ENCODE peak calls at places on chromosomes 16 and 17, in six cellular contexts. J is A549, B is adrenal gland, S is H1, F is IMR-90, W is esophagus muscularis mucosa. O is an unnamed sample.

GRCh38 chr17:79338589-79338988 is 264.0 kb downstream of the ENGASE start:
- DNase-seq in J (peak), B (no peak), S (no peak), F (peak), W (no peak), O (no peak)

GRCh38 chr16:17312100-17312732 is 158.5 kb downstream of the XYLT1 start:
- DNase-seq in J (no peak), B (peak), S (no peak), F (no peak), W (no peak), O (peak)

GRCh38 chr16:379183-379960 is 2.4 kb downstream of the PGAP6 start:
- DNase-seq in J (no peak), B (no peak), S (peak), F (no peak), W (no peak), O (peak)

GRCh38 chr17:416293-417206 is 63.9 kb upstream of the RPH3AL start:
- DNase-seq in J (no peak), B (no peak), S (no peak), F (no peak), W (no peak), O (no peak)

GRCh38 chr17:60741031-60741430 is 63.4 kb downstream of the BCAS3 start:
- DNase-seq in J (no peak), B (no peak), S (no peak), F (no peak), W (no peak), O (no peak)

GRCh38 chr16:54957403-54957802 is 26.7 kb downstream of the IRX5 start:
- DNase-seq in J (peak), B (no peak), S (peak), F (no peak), W (no peak), O (no peak)

GRCh38 chr16:56349086-56349415 is 76.3 kb downstream of the AMFR start:
- DNase-seq in J (no peak), B (no peak), S (no peak), F (no peak), W (no peak), O (no peak)

GRCh38 chr16:80231118-80231515 is 309.7 kb upstream of the DYNLRB2 start:
- DNase-seq in J (no peak), B (no peak), S (no peak), F (peak), W (no peak), O (no peak)

GRCh38 chr16:4272114-4272954 is 489 bp downstream of the TFAP4 start:
- DNase-seq in J (peak), B (peak), S (peak), F (no peak), W (no peak), O (no peak)

GRCh38 chr16:28200661-28201060 is 11.1 kb downstream of the XPO6 start:
- DNase-seq in J (no peak), B (no peak), S (no peak), F (no peak), W (no peak), O (no peak)

GRCh38 chr17:47866941-47867340 is 16.0 kb upstream of the SP6 start:
- DNase-seq in J (no peak), B (no peak), S (no peak), F (no peak), W (no peak), O (no peak)

GRCh38 chr16:3289998-3290673 is 6.8 kb downstream of the ZNF263 start:
- DNase-seq in J (peak), B (no peak), S (no peak), F (no peak), W (no peak), O (no peak)

GRCh38 chr16:81453091-81453728 is 8.6 kb downstream of the CMIP start:
- DNase-seq in J (no peak), B (no peak), S (no peak), F (no peak), W (no peak), O (no peak)

GRCh38 chr17:50151937-50152547 is 1.6 kb upstream of the PPP1R9B start:
- DNase-seq in J (peak), B (peak), S (peak), F (peak), W (no peak), O (peak)

GRCh38 chr17:79835953-79836951 is 3.0 kb downstream of the CBX4 start:
- DNase-seq in J (peak), B (peak), S (peak), F (peak), W (no peak), O (peak)

GRCh38 chr16:1781758-1782407 is 488 bp downstream of the SPSB3 start:
- DNase-seq in J (no peak), B (peak), S (peak), F (peak), W (no peak), O (no peak)

GRCh38 chr17:66339563-66339962 is 37.1 kb downstream of the PRKCA start:
- DNase-seq in J (no peak), B (no peak), S (no peak), F (no peak), W (no peak), O (no peak)

GRCh38 chr17:80990921-80991644 is 558 bp upstream of the CHMP6 start:
- DNase-seq in J (no peak), B (no peak), S (no peak), F (no peak), W (no peak), O (no peak)

GRCh38 chr16:8026450-8026849 is 563.9 kb downstream of the TMEM114 start:
- DNase-seq in J (no peak), B (no peak), S (peak), F (no peak), W (no peak), O (no peak)

GRCh38 chr17:15273141-15273793 is 8.1 kb upstream of the PMP22 start:
- DNase-seq in J (peak), B (no peak), S (no peak), F (peak), W (no peak), O (no peak)

GRCh38 chr16:88754109-88754911 is 30.7 kb downstream of the PIEZO1 start:
- DNase-seq in J (no peak), B (no peak), S (no peak), F (no peak), W (no peak), O (no peak)

GRCh38 chr16:3873482-3874173 is 6.9 kb downstream of the CREBBP start:
- DNase-seq in J (no peak), B (no peak), S (no peak), F (peak), W (no peak), O (no peak)

GRCh38 chr17:80663783-80664206 is 119.2 kb downstream of the RPTOR start:
- DNase-seq in J (no peak), B (peak), S (no peak), F (peak), W (no peak), O (no peak)

GRCh38 chr17:60167095-60167741 is 17.4 kb downstream of the CA4 start:
- DNase-seq in J (no peak), B (peak), S (no peak), F (no peak), W (no peak), O (no peak)

GRCh38 chr17:57988301-57989010 is 402 bp upstream of the VEZF1 start:
- DNase-seq in J (peak), B (peak), S (peak), F (peak), W (peak), O (peak)
- TF ChIP-seq POLR2A in J (no peak), B (peak), S (peak), F (peak), W (no peak), O (no peak)

GRCh38 chr17:51702963-51703362 is 442.6 kb downstream of the UTP18 start:
- DNase-seq in J (no peak), B (no peak), S (no peak), F (no peak), W (no peak), O (no peak)

GRCh38 chr17:51706098-51706497 is 445.8 kb downstream of the UTP18 start:
- DNase-seq in J (no peak), B (no peak), S (no peak), F (no peak), W (no peak), O (no peak)

GRCh38 chr17:51701501-51701900 is 441.2 kb downstream of the UTP18 start:
- DNase-seq in J (no peak), B (no peak), S (no peak), F (no peak), W (no peak), O (no peak)

GRCh38 chr17:51700011-51700760 is 439.8 kb downstream of the UTP18 start:
- DNase-seq in J (no peak), B (no peak), S (no peak), F (no peak), W (no peak), O (no peak)

GRCh38 chr17:51703364-51704341 is 443.3 kb downstream of the UTP18 start:
- DNase-seq in J (no peak), B (peak), S (no peak), F (no peak), W (no peak), O (peak)
- TF ChIP-seq POLR2A in J (no peak), B (no peak), S (no peak), F (no peak), W (no peak), O (no peak)

DNA sequence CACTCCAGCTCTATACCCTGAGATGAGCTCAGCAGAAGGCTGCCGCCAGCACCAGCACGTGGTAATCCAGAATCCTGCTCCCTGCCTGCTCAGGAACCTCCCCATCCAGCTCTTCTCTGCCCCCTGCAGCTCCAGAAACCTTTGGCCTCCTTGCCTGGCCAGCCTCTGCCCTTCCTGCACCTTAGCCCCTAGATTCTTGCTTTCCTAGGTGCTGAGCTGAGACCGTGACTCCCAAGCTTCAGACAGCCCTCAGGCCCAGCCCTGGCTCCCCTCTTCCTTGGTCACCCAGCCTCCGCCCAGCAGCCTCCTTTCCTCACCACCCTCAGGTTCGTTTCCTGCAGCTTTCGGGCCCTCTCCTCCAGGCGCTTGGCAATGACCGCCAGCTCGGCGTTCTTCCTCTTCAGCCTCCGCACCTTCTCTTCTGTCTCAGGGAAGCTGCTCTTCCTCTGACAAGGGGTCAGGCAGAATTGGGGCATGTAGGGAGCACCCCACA is 2.6 kb downstream of the TSPOAP1 start:
- DNase-seq in J (peak), B (no peak), S (no peak), F (no peak), W (no peak), O (no peak)
- TF ChIP-seq POLR2A in J (no peak), B (no peak), S (no peak), F (no peak), W (no peak), O (no peak)

DNA sequence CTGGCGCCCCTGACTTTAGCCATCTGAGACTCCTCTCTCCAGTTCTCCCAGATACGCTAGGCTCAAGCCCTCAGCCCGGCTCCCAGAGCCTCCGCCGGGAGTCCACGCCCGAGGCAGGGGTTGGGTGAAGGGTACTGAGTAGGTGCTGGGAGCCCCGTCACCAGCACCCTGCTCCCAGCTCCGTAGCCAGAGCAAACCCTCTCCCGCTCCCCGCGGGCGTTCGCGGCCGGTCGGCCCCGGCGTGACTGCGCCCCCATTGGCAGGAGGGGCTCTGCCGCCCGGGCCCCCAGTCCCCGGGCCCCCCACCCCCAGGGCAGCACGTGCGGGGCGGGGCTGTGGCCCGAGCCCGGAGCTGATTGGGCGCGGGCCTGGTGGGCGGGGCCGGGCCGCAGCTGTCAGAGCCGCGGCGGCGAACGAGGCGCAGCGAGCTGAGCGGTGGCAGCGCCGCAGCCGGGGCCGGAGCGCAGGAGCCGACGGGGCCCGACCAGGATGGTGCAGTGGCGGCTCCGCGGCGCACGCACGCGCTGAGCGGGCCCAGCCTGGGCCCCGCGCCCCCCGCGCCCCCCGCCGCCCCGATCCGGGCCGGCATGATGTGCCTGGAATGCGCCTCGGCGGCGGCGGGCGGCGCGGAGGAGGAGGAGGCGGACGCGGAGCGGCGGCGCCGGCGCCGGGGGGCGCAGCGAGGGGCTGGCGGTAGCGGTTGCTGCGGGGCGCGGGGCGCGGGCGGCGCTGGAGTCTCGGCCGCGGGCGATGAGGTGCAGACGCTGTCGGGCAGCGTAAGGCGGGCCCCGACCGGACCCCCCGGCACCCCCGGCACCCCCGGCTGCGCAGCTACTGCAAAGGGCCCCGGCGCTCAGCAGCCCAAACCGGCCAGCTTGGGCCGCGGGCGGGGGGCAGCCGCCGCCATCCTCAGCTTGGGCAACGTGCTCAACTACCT is at the start of gene SPNS2:
- DNase-seq in J (peak), B (peak), S (peak), F (peak), W (no peak), O (no peak)
- TF ChIP-seq POLR2A in J (no peak), B (peak), S (no peak), F (no peak), W (no peak), O (no peak)

DNA sequence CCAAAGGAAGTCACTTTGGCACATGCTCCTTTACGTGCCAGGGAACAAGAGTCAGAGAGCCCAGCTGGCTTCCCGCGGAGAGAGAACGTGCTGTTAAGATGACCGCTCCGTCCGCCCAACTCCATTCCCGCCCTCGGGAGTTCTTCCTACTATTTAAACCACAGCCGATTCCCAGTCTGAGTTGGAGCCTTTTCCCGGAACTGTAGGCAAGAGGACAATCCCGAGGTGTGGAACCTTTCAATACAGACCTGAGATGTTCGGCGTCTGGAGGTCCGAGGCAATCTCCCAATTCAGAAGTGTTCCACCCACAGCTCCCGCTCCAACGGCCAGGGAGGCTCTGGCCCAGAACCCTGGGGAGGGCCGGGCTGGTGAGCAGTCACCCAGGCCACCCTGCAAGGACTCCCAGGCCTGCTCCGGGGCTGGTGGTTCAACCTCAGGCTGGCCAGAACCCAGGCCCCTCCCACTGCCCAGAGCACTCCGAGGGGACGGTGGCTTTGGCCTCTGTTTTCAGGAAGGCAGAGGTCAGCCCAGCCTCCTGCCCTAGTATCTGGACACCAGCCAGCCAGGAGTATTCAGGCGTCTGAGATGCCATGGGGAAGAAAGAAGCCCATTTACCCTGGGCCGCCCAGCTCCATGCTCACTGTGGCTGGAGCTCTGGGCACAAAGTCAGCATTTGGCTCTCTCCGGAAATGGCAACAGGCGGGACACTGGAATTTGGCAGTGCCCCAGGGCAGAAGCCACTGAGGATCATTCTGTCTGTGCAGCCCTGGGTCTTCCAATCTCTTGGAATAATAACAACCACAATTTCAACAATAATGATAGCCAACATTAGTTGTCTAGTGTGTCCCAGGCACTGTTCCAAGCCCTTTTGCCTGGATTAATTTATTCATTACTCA is 21.4 kb downstream of the EMP2 start:
- DNase-seq in J (no peak), B (peak), S (no peak), F (no peak), W (no peak), O (peak)
- TF ChIP-seq POLR2A in J (no peak), B (no peak), S (no peak), F (no peak), W (no peak), O (no peak)

GRCh38 chr17:42517516-42517915 is 18.5 kb upstream of the NAGLU start:
- DNase-seq in J (peak), B (peak), S (peak), F (peak), W (peak), O (peak)

GRCh38 chr17:42520540-42520951 is 15.5 kb upstream of the NAGLU start:
- DNase-seq in J (no peak), B (peak), S (peak), F (no peak), W (no peak), O (no peak)

GRCh38 chr17:42518046-42518754 is 17.8 kb upstream of the NAGLU start:
- DNase-seq in J (peak), B (peak), S (no peak), F (peak), W (peak), O (peak)

GRCh38 chr17:42519546-42520444 is 16.2 kb upstream of the NAGLU start:
- DNase-seq in J (peak), B (peak), S (peak), F (peak), W (peak), O (peak)

DNA sequence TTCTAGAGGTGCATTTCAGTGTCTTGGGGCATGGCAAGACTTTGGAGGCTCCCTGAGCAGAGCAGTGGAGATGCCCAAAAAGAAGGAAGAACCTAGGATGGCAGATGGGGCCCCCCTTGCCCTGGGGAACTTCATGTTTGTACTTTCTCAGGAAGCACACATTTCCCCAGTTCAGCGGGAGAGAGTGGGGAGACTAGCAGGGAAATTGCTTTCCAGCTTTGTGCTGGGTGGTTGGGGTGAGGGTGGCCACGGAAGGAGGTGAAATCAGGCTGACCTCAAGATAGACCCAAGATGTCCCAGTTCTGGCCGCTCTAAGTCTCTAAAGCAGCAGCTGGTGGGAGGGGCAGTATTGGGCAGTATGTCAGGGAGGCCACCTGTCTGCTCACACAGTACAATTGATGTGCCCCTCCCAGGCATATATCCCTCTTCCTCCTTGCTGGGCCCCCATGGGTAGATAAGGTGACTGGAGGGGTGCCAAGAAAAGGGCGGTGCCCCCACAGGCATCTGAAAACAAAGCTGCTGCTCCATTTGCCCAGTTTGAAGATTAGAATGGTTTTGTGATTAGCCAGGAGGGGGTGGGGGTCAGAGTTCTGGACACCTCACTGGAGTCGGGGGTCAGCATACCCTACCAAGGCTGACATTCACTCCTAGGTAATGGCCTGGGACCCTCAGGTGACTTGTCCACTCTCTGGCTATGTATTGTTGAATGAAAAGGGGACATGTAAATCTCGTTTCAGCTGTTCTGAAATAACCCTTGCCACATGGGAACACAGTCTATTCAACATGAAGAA is 17.1 kb upstream of the NAGLU start:
- DNase-seq in J (peak), B (no peak), S (no peak), F (no peak), W (no peak), O (no peak)
- TF ChIP-seq POLR2A in J (peak), B (no peak), S (no peak), F (no peak), W (no peak), O (no peak)